ENCODE peak calls at places on chromosomes 5 and 9, in four cellular contexts. W, X, B and Z are unnamed samples.

GRCh38 chr9:122819326-122819725 is 9.1 kb downstream of the PDCL start:
- DNase-seq in W (no peak), X (peak; percentile 89), B (no peak), Z (peak; percentile 55)

GRCh38 chr5:144467795-144468194 is 297.1 kb downstream of the KCTD16 start:
- DNase-seq in W (peak; percentile 37), X (peak; percentile 40), B (peak; percentile 5), Z (peak; percentile 54)

GRCh38 chr5:4945296-4945695 is 194.8 kb upstream of the ADAMTS16 start:
- DNase-seq in W (no peak), X (no peak), B (no peak), Z (no peak)

GRCh38 chr5:99030871-99031440 is 102.1 kb upstream of the CHD1 start:
- DNase-seq in W (no peak), X (no peak), B (no peak), Z (no peak)

GRCh38 chr5:16628376-16628775 is 11.6 kb upstream of the RETREG1 start:
- DNase-seq in W (no peak), X (no peak), B (no peak), Z (no peak)

GRCh38 chr5:72515211-72515610 is 8.0 kb upstream of the ZNF366 start:
- DNase-seq in W (no peak), X (no peak), B (no peak), Z (no peak)

GRCh38 chr9:38038307-38039089 is 30.5 kb downstream of the SHB start:
- DNase-seq in W (no peak), X (peak; percentile 77), B (no peak), Z (peak; percentile 61)

GRCh38 chr9:72718503-72718902 is 197.1 kb downstream of the TMC1 start:
- DNase-seq in W (no peak), X (no peak), B (no peak), Z (no peak)

GRCh38 chr5:154273028-154273617 is 82.6 kb downstream of the GALNT10 start:
- DNase-seq in W (no peak), X (no peak), B (peak; percentile 17), Z (peak; percentile 53)

GRCh38 chr5:111787006-111787405 is 30.0 kb upstream of the NREP start:
- DNase-seq in W (no peak), X (no peak), B (no peak), Z (no peak)

GRCh38 chr5:3225201-3225960 is 370.3 kb upstream of the IRX1 start:
- DNase-seq in W (no peak), X (no peak), B (no peak), Z (no peak)

GRCh38 chr9:70255521-70255920 is 3.3 kb upstream of the SMC5 start:
- DNase-seq in W (no peak), X (no peak), B (no peak), Z (no peak)

GRCh38 chr5:4924581-4924980 is 215.5 kb upstream of the ADAMTS16 start:
- DNase-seq in W (no peak), X (no peak), B (no peak), Z (no peak)

GRCh38 chr9:123390337-123391135 is 34.5 kb downstream of the CRB2 start:
- DNase-seq in W (no peak), X (no peak), B (no peak), Z (no peak)

GRCh38 chr9:99474186-99474585 is 252.1 kb downstream of the SEC61B start:
- DNase-seq in W (no peak), X (no peak), B (peak; percentile 33), Z (no peak)

GRCh38 chr5:41503321-41503720 is 7.1 kb downstream of the PLCXD3 start:
- DNase-seq in W (no peak), X (no peak), B (no peak), Z (no peak)

GRCh38 chr9:35746583-35746982 is 2.4 kb downstream of the GBA2 start:
- DNase-seq in W (no peak), X (peak; percentile 17), B (no peak), Z (peak; percentile 40)

GRCh38 chr9:34047864-34048729 is 590 bp downstream of the UBAP2 start:
- DNase-seq in W (peak; percentile 41), X (no peak), B (peak; percentile 28), Z (no peak)

GRCh38 chr9:135156525-135157510 is 69.3 kb downstream of the OLFM1 start:
- DNase-seq in W (peak; percentile 80), X (peak; percentile 8), B (peak; percentile 51), Z (peak; percentile 10)

GRCh38 chr5:100634937-100635336 is 99.8 kb downstream of the FAM174A start:
- DNase-seq in W (no peak), X (no peak), B (no peak), Z (no peak)

GRCh38 chr5:39256472-39256871 is 37.1 kb upstream of the FYB1 start:
- DNase-seq in W (no peak), X (peak; percentile 42), B (no peak), Z (peak; percentile 45)

GRCh38 chr5:149203896-149204544 is 62.7 kb downstream of the ABLIM3 start:
- DNase-seq in W (no peak), X (no peak), B (no peak), Z (peak; percentile 64)

GRCh38 chr9:93813687-93814560 is 141.2 kb downstream of the BARX1 start:
- DNase-seq in W (no peak), X (no peak), B (no peak), Z (no peak)

GRCh38 chr5:1246711-1247431 is 21.7 kb downstream of the SLC6A18 start:
- DNase-seq in W (peak; percentile 76), X (peak; percentile 24), B (peak; percentile 21), Z (peak; percentile 7)

GRCh38 chr5:157361865-157362465 is 96.0 kb downstream of the CYFIP2 start:
- DNase-seq in W (no peak), X (peak; percentile 91), B (no peak), Z (no peak)

GRCh38 chr5:69217154-69217731 is 17.4 kb upstream of the CDK7 start:
- DNase-seq in W (peak; percentile 95), X (peak; percentile 92), B (no peak), Z (no peak)

GRCh38 chr5:10747678-10748622 is 13.1 kb downstream of the DAP start:
- DNase-seq in W (no peak), X (no peak), B (no peak), Z (no peak)

GRCh38 chr9:137696526-137696925 is 77.7 kb downstream of the EHMT1 start:
- DNase-seq in W (no peak), X (no peak), B (no peak), Z (no peak)

GRCh38 chr5:135308752-135309151 is 90.3 kb downstream of the MACROH2A1 start:
- DNase-seq in W (no peak), X (no peak), B (no peak), Z (peak; percentile 82)

GRCh38 chr5:132979367-132979935 is 16.0 kb upstream of the AFF4 start:
- DNase-seq in W (no peak), X (no peak), B (no peak), Z (peak; percentile 59)

GRCh38 chr9:13295556-13295955 is 16.1 kb upstream of the MPDZ start:
- DNase-seq in W (no peak), X (no peak), B (no peak), Z (no peak)

GRCh38 chr9:71515103-71515502 is 253.2 kb downstream of the CEMIP2 start:
- DNase-seq in W (no peak), X (no peak), B (no peak), Z (no peak)
- TF ChIP-seq CTCF in W (no peak), X (no peak), B (no peak), Z (no peak)

GRCh38 chr5:56159521-56159947 is 73.6 kb downstream of the ANKRD55 start:
- DNase-seq in W (no peak), X (no peak), B (no peak), Z (no peak)
- TF ChIP-seq CTCF in W (no peak), X (no peak), B (no peak), Z (no peak)

GRCh38 chr9:92328225-92328624 is 2.5 kb downstream of the CENPP start:
- DNase-seq in W (no peak), X (peak; percentile 43), B (no peak), Z (peak; percentile 85)
- TF ChIP-seq CTCF in W (no peak), X (no peak), B (no peak), Z (peak; percentile 40)

DNA sequence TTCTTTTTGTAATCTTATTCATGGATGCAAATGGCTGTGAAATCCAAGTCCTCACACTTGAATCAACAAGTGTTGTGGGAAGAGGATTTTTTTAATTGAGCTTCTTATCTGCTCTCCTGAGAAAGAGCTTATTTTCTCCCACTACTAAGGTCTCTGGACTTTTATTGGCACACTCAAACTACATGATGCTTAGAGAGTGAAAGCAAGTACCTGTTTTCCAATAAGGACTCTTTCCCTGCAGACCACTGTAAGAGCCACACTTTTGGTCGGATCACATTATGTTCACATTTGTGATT is 546.4 kb upstream of the ARRDC3 start:
- DNase-seq in W (no peak), X (no peak), B (no peak), Z (no peak)
- TF ChIP-seq CTCF in W (no peak), X (no peak), B (no peak), Z (no peak)

DNA sequence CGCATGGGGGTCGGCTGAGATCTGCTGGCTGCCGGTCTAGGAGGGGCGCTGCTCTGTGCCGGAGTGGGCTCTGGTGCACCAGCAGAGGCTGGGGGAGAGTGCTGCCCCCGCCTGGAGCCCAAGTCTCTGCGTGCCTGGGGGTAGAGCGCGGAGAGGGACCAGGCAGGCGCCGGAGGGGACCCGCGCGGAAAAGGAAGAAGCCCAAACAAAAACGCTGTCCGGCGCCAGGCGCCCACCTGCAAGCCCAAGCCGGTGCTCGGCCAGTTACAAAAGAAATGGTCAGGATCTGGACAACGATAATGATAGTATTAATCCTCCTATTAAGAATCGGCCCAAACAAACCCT is 575 bp upstream of the S1PR3 start:
- DNase-seq in W (peak; percentile 56), X (peak; percentile 41), B (no peak), Z (no peak)
- TF ChIP-seq CTCF in W (no peak), X (no peak), B (peak; percentile 28), Z (no peak)

GRCh38 chr9:112115109-112115508 is 60.0 kb downstream of the SUSD1 start:
- DNase-seq in W (no peak), X (no peak), B (no peak), Z (no peak)

GRCh38 chr9:112111461-112111860 is 63.6 kb downstream of the SUSD1 start:
- DNase-seq in W (no peak), X (no peak), B (no peak), Z (no peak)

GRCh38 chr9:112112519-112112918 is 62.6 kb downstream of the SUSD1 start:
- DNase-seq in W (no peak), X (peak; percentile 74), B (no peak), Z (peak; percentile 75)

GRCh38 chr9:112110773-112111106 is 64.4 kb downstream of the SUSD1 start:
- DNase-seq in W (no peak), X (no peak), B (no peak), Z (no peak)

GRCh38 chr9:112112941-112113399 is 62.1 kb downstream of the SUSD1 start:
- DNase-seq in W (no peak), X (no peak), B (no peak), Z (no peak)
- TF ChIP-seq CTCF in W (no peak), X (peak; percentile 28), B (peak; percentile 39), Z (no peak)

DNA sequence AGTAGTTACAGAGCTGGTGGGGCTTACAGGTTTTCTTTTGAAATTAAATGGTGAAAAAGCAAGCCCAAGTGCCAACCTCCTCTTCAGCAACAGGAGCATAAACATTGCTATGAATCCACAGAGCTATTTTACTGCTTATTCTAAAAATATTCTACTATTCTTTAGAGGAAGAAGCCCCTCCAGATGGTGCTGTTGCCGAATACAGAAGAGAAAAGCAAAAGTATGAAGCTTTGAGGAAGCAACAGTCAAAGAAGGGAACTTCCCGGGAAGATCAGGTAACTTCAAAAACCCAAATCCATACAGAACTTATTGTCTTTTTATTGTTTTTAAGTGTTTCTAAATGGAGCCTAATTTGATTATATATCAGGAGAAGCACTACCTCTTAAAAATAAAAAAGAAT is 202.8 kb downstream of the CWC27 start:
- DNase-seq in W (no peak), X (peak; percentile 3), B (no peak), Z (peak; percentile 39)
- TF ChIP-seq CTCF in W (no peak), X (no peak), B (peak; percentile 40), Z (peak; percentile 8)